ENCODE peak calls at places on chromosomes 11 and 22, in nine cellular contexts. W is stimulated activated CD4-positive, alpha-beta T cell treated with anti-CD3 and anti-CD28 coated beads, TNF-alpha, amount 100 ng/mL, for 24 hours; B is T-helper 9 cell; G is myocyte; K is brain microvascular endothelial cell; I is DND-41; S is activated CD8-positive, alpha-beta memory T cell treated with anti-CD3 and anti-CD28 coated beads for 4 hours; O is tibial artery; R is psoas muscle. F is an unnamed sample.

GRCh38 chr11:67581469-67581868 is 2.1 kb upstream of the GSTP1 start:
- DNase-seq in W (no peak), S (no peak), R (no peak), K (no peak), B (no peak), G (no peak), O (no peak), I (no peak), F (no peak)

GRCh38 chr22:33757443-33758124 is 162.7 kb downstream of the LARGE1 start:
- DNase-seq in S (no peak), G (peak; percentile 15), B (no peak), K (no peak), I (no peak), W (no peak), R (no peak), O (no peak), F (no peak)

GRCh38 chr11:108035690-108036089 is 27.0 kb downstream of the CUL5 start:
- DNase-seq in I (no peak), G (no peak), B (no peak), W (no peak), K (no peak), O (no peak), R (no peak), S (no peak), F (no peak)

GRCh38 chr11:84922212-84922805 is 704.8 kb downstream of the DLG2 start:
- DNase-seq in G (no peak), O (no peak), B (no peak), I (no peak), R (no peak), K (no peak), S (no peak), W (no peak), F (no peak)

GRCh38 chr11:103659138-103659734 is 377.2 kb upstream of the DDI1 start:
- DNase-seq in B (no peak), S (no peak), O (no peak), G (peak; percentile 36), W (no peak), K (no peak), I (no peak), R (no peak), F (no peak)

GRCh38 chr11:14583252-14584105 is 60.1 kb upstream of the PDE3B start:
- DNase-seq in S (no peak), W (no peak), O (no peak), I (no peak), B (no peak), R (no peak), G (no peak), K (no peak), F (no peak)

GRCh38 chr11:113681711-113682410 is 24.2 kb downstream of the TMPRSS5 start:
- DNase-seq in B (no peak), W (no peak), O (no peak), I (no peak), G (no peak), S (no peak), K (no peak), R (no peak), F (no peak)

GRCh38 chr11:11027271-11027670 is 169.4 kb upstream of the ZBED5 start:
- DNase-seq in K (peak; percentile 74), B (no peak), G (peak; percentile 31), S (no peak), W (no peak), I (no peak), O (no peak), R (no peak), F (no peak)

GRCh38 chr22:31870890-31871289 is 73.4 kb upstream of the YWHAH start:
- DNase-seq in K (peak; percentile 93), W (no peak), R (no peak), G (peak; percentile 39), S (no peak), I (no peak), B (no peak), O (no peak), F (no peak)

F was measured in stimulated activated CD8-positive, alpha-beta memory T cell treated with anti-CD3 and anti-CD28 coated beads, Interleukin-7, amount 100 ng/mL, for 24 hours.